ENCODE peak calls at places on chromosome 1, in five cellular contexts. One of them, this sample, is unnamed.

GRCh38 chr1:1345384-1345783 is 3.8 kb downstream of the DVL1 start:
- DNase-seq in HepG2: no peak
- DNase-seq in A549: no peak
- DNase-seq in GM12878: no peak
- DNase-seq in K562: no peak
- DNase-seq in this sample: no peak

GRCh38 chr1:228862542-228863505 is 127.5 kb downstream of the RHOU start:
- DNase-seq in A549: no peak
- DNase-seq in HepG2: no peak
- DNase-seq in K562: no peak
- DNase-seq in GM12878: no peak
- DNase-seq in this sample: no peak

GRCh38 chr1:28313710-28314510 is 14.9 kb upstream of the MED18 start:
- DNase-seq in K562: peak; percentile 42
- DNase-seq in A549: peak; percentile 47
- DNase-seq in GM12878: no peak
- DNase-seq in HepG2: peak; percentile 85
- DNase-seq in this sample: no peak

GRCh38 chr1:37509181-37509580 is 5.4 kb downstream of the MEAF6 start:
- DNase-seq in HepG2: peak; percentile 28
- DNase-seq in K562: no peak
- DNase-seq in GM12878: no peak
- DNase-seq in A549: no peak
- DNase-seq in this sample: no peak

GRCh38 chr1:223707270-223708000 is 4.9 kb upstream of the CAPN2 start:
- DNase-seq in K562: peak; percentile 78
- DNase-seq in HepG2: peak; percentile 76
- DNase-seq in A549: peak; percentile 84
- DNase-seq in GM12878: no peak
- DNase-seq in this sample: no peak

GRCh38 chr1:224432141-224432540 is 2.5 kb downstream of the WDR26 start:
- DNase-seq in K562: no peak
- DNase-seq in GM12878: no peak
- DNase-seq in HepG2: no peak
- DNase-seq in A549: no peak
- DNase-seq in this sample: no peak

GRCh38 chr1:15151377-15151806 is 2.2 kb upstream of the TMEM51 start:
- DNase-seq in HepG2: peak; percentile 93
- DNase-seq in GM12878: no peak
- DNase-seq in K562: no peak
- DNase-seq in A549: no peak
- DNase-seq in this sample: no peak

GRCh38 chr1:211724711-211725196 is 49.3 kb upstream of the NEK2 start:
- DNase-seq in GM12878: no peak
- DNase-seq in HepG2: peak; percentile 19
- DNase-seq in K562: no peak
- DNase-seq in A549: no peak
- DNase-seq in this sample: no peak

GRCh38 chr1:57202254-57202653 is 221.6 kb downstream of the DAB1 start:
- DNase-seq in A549: no peak
- DNase-seq in K562: no peak
- DNase-seq in HepG2: no peak
- DNase-seq in GM12878: no peak
- DNase-seq in this sample: no peak

GRCh38 chr1:64936958-64937357 is 29.4 kb downstream of the JAK1 start:
- DNase-seq in GM12878: no peak
- DNase-seq in K562: no peak
- DNase-seq in A549: no peak
- DNase-seq in HepG2: no peak
- DNase-seq in this sample: no peak

GRCh38 chr1:64932962-64933295 is 33.4 kb downstream of the JAK1 start:
- DNase-seq in A549: no peak
- DNase-seq in GM12878: no peak
- DNase-seq in HepG2: no peak
- DNase-seq in K562: no peak
- DNase-seq in this sample: no peak

GRCh38 chr1:64934115-64934880 is 32.1 kb downstream of the JAK1 start:
- DNase-seq in A549: peak; percentile 63
- DNase-seq in K562: no peak
- DNase-seq in HepG2: peak; percentile 61
- DNase-seq in GM12878: no peak
- DNase-seq in this sample: no peak

GRCh38 chr1:64935551-64936158 is 30.7 kb downstream of the JAK1 start:
- DNase-seq in K562: no peak
- DNase-seq in A549: no peak
- DNase-seq in HepG2: no peak
- DNase-seq in GM12878: no peak
- DNase-seq in this sample: no peak

DNA sequence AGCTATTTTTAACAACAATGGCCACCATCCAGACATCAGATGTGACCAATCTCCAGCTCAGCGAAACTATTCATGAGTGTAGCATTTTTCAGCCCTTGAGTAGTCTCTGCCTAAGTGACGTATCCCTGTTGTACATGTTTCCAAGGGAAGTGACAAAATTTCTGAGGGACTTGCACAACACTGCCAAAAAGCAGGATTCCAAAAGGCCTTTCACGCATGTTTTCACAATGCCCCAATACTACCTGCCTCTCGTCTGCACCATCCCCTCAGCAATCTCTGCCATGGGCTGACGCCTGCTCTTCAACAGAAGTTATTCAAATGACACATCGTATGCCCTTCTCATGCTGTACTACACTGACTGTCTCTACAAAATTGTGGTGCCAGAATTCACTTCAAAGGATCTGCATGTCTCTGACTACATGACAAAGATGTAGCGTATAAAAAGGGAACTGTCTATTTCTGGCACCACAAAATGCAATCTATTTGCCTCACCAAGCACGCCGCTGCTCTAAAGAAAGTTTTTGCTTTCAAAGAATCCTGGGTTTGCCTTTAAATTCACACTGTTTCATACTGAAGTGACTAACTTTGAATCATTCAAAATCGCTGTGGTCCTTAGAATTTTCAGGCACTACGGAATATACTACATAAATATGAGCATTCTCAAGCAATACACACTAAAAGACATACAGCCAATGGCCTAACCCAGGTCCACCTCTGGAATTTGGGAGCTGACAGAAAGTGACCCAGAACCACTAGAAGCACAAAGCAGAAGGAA is 32.9 kb downstream of the JAK1 start:
- DNase-seq in K562: no peak
- DNase-seq in GM12878: no peak
- DNase-seq in HepG2: no peak
- DNase-seq in A549: no peak
- DNase-seq in this sample: no peak
- TF ChIP-seq MAX in K562: no peak
- TF ChIP-seq MAX in GM12878: no peak
- TF ChIP-seq MAX in HepG2: no peak
- TF ChIP-seq MAX in A549: no peak
- TF ChIP-seq MAX in this sample: no peak

DNA sequence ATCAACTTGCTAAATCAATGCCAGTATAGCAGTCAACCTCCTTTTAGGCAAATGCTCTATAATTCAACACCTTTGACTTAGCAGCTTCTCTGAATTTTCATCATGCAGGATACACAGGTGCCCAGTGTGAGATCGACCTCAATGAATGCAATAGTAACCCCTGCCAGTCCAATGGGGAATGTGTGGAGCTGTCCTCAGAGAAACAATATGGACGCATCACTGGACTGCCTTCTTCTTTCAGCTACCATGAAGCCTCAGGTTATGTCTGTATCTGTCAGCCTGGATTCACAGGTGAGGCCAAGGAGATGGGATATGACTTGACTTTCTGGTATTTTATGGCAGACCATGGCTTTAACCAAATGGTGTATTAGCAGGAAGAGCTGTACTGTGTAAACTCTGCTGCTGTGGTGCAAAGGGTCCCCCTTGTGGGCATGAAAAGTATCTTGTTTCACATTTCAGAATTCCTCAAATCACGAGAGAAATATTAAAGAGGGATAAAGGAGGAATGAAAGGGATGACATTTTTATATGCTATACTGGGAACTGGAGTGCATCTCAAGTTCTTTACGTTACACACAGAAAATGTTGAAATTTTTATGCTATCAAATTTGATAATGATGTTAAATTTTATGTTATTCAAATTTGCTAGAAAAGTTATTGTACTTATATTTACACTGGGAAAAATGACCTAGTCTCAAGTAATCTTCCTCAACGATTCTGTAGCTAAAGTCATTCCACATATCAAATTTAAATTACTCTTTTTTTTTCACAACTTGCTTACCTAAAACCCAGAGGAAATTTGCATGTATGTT is 88.9 kb downstream of the CRB1 start:
- DNase-seq in A549: no peak
- DNase-seq in K562: peak; percentile 27
- DNase-seq in GM12878: no peak
- DNase-seq in HepG2: peak; percentile 32
- DNase-seq in this sample: peak; percentile 25
- TF ChIP-seq ESRRA in A549: no peak
- TF ChIP-seq ESRRA in K562: no peak
- TF ChIP-seq ESRRA in GM12878: no peak
- TF ChIP-seq ESRRA in HepG2: no peak
- TF ChIP-seq ESRRA in this sample: no peak

DNA sequence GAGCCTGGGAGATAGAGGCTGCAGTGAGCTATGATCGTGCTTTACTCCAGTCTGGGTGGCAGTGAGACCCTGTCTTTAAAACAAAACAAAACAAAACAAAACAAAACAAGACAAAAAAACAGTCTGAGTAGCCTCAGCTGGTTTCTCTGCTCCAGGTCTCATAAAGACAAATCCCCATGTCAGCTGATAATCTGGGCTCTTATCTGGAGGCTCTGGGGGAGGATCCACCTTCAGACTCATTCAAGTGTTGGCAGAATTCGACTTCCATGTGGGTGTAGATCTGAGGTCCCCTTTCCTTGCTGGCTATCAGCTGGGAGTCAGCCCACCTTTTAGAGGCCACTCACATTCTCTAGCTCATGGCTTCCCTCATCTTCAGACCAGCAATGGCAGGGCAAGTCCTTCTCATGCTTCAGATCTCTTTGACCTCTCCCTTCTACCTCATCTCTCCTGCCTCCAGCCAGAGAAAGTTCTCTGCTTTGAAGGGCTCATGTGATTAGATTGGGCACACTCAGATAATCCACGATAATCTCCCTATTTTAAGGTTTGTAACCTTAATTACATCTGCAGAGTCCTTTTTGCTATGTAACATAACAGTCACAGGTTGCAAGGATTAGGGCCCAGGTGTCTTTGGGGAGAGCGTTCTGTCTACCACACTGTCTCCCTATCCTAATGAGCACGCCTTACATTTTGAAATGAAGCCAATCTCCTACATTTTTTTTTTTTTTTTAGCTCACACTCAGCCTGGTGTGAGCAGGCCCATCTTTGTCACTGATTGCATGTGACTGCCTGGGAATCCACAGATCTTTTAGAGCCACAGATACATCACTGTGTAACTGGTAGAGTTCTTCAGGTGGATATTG is 7.5 kb upstream of the PYCR2 start:
- DNase-seq in GM12878: no peak
- DNase-seq in A549: no peak
- DNase-seq in K562: peak; percentile 85
- DNase-seq in HepG2: no peak
- DNase-seq in this sample: no peak
- TF ChIP-seq MAX in GM12878: no peak
- TF ChIP-seq MAX in A549: no peak
- TF ChIP-seq MAX in K562: no peak
- TF ChIP-seq MAX in HepG2: no peak
- TF ChIP-seq MAX in this sample: no peak

GRCh38 chr1:6343506-6344405 is 49.8 kb downstream of the ACOT7 start:
- DNase-seq in GM12878: no peak
- DNase-seq in K562: peak; percentile 80
- DNase-seq in HepG2: peak; percentile 50
- DNase-seq in A549: peak; percentile 66
- DNase-seq in this sample: peak; percentile 91
- TF ChIP-seq ESRRA in GM12878: no peak
- TF ChIP-seq ESRRA in K562: no peak
- TF ChIP-seq ESRRA in HepG2: no peak
- TF ChIP-seq ESRRA in A549: no peak
- TF ChIP-seq ESRRA in this sample: no peak

GRCh38 chr1:91844862-91845528 is 41.0 kb downstream of the TGFBR3 start:
- DNase-seq in HepG2: peak; percentile 87
- DNase-seq in A549: peak; percentile 62
- DNase-seq in K562: no peak
- DNase-seq in GM12878: no peak
- DNase-seq in this sample: no peak
- TF ChIP-seq MAX in HepG2: no peak
- TF ChIP-seq MAX in A549: peak; percentile 27
- TF ChIP-seq MAX in K562: no peak
- TF ChIP-seq MAX in GM12878: no peak
- TF ChIP-seq MAX in this sample: no peak

This sample was measured in WTC11.